ENCODE peak calls at places on chromosomes 1 and 21, in eight cellular contexts. O, B, V, K, W, C, R and H are unnamed samples.

GRCh38 chr1:39076127-39076798 is 50.1 kb downstream of the NDUFS5 start:
- DNase-seq in O (no peak), B (no peak), V (no peak), K (peak; percentile 94), W (peak; percentile 91), C (no peak), R (peak; percentile 56), H (no peak)

GRCh38 chr1:87572008-87572407 is 243.3 kb downstream of the LMO4 start:
- DNase-seq in O (no peak), B (no peak), V (no peak), K (no peak), W (no peak), C (no peak), R (no peak), H (no peak)

GRCh38 chr1:33255347-33256311 is 663 bp upstream of the ZNF362 start:
- DNase-seq in O (peak; percentile 90), B (no peak), V (peak; percentile 79), K (peak; percentile 91), W (peak; percentile 55), C (peak; percentile 50), R (peak; percentile 89), H (peak; percentile 89)

GRCh38 chr21:45381865-45382697 is 22.9 kb upstream of the COL18A1 start:
- DNase-seq in O (no peak), B (no peak), V (no peak), K (no peak), W (no peak), C (no peak), R (no peak), H (peak; percentile 51)

GRCh38 chr1:54848134-54848948 is 38.7 kb downstream of the DHCR24 start:
- DNase-seq in O (no peak), B (no peak), V (no peak), K (no peak), W (no peak), C (no peak), R (no peak), H (no peak)

GRCh38 chr21:32403201-32403701 is 9.3 kb upstream of the EVA1C start:
- DNase-seq in O (peak; percentile 70), B (no peak), V (peak; percentile 85), K (peak; percentile 81), W (peak; percentile 89), C (no peak), R (no peak), H (no peak)

GRCh38 chr1:60620107-60620506 is 462.3 kb upstream of the NFIA start:
- DNase-seq in O (no peak), B (no peak), V (no peak), K (no peak), W (no peak), C (no peak), R (no peak), H (peak; percentile 54)

GRCh38 chr1:70044832-70045231 is 160.5 kb downstream of the LRRC40 start:
- DNase-seq in O (no peak), B (no peak), V (no peak), K (no peak), W (peak; percentile 67), C (no peak), R (no peak), H (no peak)

GRCh38 chr1:178352790-178353416 is 143.9 kb downstream of the CLEC20A start:
- DNase-seq in O (no peak), B (no peak), V (no peak), K (no peak), W (no peak), C (no peak), R (no peak), H (no peak)

GRCh38 chr21:25850126-25850831 is 115.5 kb downstream of the GABPA start:
- DNase-seq in O (no peak), B (no peak), V (no peak), K (no peak), W (peak; percentile 34), C (no peak), R (no peak), H (no peak)

GRCh38 chr1:1599919-1600860 is at the start of gene FNDC10:
- DNase-seq in O (no peak), B (no peak), V (peak; percentile 63), K (no peak), W (no peak), C (no peak), R (no peak), H (peak; percentile 30)

GRCh38 chr1:47211796-47212269 is 20.2 kb downstream of the TAL1 start:
- DNase-seq in O (peak; percentile 28), B (no peak), V (no peak), K (no peak), W (peak; percentile 80), C (no peak), R (no peak), H (no peak)

GRCh38 chr1:212775241-212775640 is 16.3 kb downstream of the NSL1 start:
- DNase-seq in O (no peak), B (no peak), V (no peak), K (no peak), W (no peak), C (no peak), R (no peak), H (no peak)

GRCh38 chr1:98045211-98046030 is 124.6 kb upstream of the DPYD start:
- DNase-seq in O (no peak), B (no peak), V (peak; percentile 54), K (peak; percentile 18), W (peak; percentile 71), C (no peak), R (no peak), H (no peak)

GRCh38 chr1:203638914-203639313 is 12.3 kb downstream of the ATP2B4 start:
- DNase-seq in O (no peak), B (no peak), V (no peak), K (no peak), W (no peak), C (no peak), R (no peak), H (no peak)

GRCh38 chr1:161100534-161100933 is 2.4 kb downstream of the KLHDC9 start:
- DNase-seq in O (no peak), B (no peak), V (no peak), K (no peak), W (no peak), C (no peak), R (no peak), H (no peak)

GRCh38 chr21:38661296-38662223 is 144.2 kb upstream of the ETS2 start:
- DNase-seq in O (peak; percentile 38), B (no peak), V (peak; percentile 58), K (no peak), W (peak; percentile 49), C (no peak), R (no peak), H (peak; percentile 41)

GRCh38 chr21:46636550-46637289 is 1.2 kb downstream of the PRMT2 start:
- DNase-seq in O (no peak), B (no peak), V (no peak), K (no peak), W (no peak), C (no peak), R (no peak), H (no peak)

GRCh38 chr1:210412240-210412639 is 83.5 kb downstream of the HHAT start:
- DNase-seq in O (no peak), B (no peak), V (no peak), K (no peak), W (no peak), C (no peak), R (no peak), H (no peak)

GRCh38 chr1:10793129-10793651 is 3.3 kb downstream of the CASZ1 start:
- DNase-seq in O (peak; percentile 78), B (peak; percentile 64), V (peak; percentile 66), K (no peak), W (peak; percentile 36), C (no peak), R (no peak), H (no peak)
- H3K4me3 ChIP-seq in O (peak overlapping the region; percentile 68), B (peak overlapping the region; percentile 76), V (peak overlapping the region; percentile 91), K (peak overlapping the region; percentile 24), W (peak overlapping the region; percentile 99), C (peak overlapping the region; percentile 86), R (peak overlapping the region; percentile 76), H (peak overlapping the region; percentile 50)

GRCh38 chr1:196148367-196148970 is 459.8 kb downstream of the KCNT2 start:
- DNase-seq in O (no peak), B (peak; percentile 25), V (peak; percentile 10), K (no peak), W (peak; percentile 69), C (no peak), R (no peak), H (no peak)
- TF ChIP-seq CTCF in O (peak; percentile 64), B (peak; percentile 50), V (peak; percentile 76), K (peak; percentile 73), W (peak; percentile 44), C (peak; percentile 56), R (peak; percentile 54), H (peak; percentile 36)

DNA sequence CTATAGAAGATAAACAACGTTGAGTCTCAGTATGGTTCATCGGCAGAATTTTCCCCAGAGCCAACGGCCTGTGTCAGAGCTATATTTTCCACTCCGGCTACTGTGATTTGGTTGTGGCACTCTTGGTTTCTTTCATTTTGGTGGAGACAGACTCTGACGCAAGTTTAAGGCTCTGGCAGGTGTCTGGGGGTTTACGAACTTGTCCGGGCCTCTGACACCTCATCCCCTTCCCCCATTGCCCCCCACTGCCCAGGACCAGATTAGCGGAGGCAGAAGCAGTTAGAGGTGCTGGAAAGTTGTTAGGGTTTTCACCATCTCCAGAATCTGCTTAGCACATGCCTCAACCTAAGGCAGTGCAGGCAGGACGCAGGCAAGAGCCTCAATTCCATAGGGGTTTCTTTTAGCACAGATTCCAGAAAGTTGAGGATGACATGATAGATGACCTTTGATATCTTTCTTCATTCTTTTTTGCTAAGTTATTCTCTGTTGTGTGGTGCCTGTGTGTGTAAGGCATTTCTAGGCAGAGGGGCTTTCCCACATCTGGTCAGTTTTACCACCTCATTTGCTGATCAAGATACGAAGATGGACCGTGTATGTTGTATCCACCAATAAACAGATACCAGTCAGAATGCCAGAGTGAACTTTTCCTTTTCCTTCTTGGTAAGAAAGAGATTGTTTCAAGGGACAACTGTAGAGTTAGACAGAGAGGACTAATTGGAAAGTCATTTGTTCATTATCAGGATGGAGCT is 18.4 kb upstream of the IL10 start:
- DNase-seq in O (no peak), B (no peak), V (no peak), K (no peak), W (no peak), C (no peak), R (no peak), H (no peak)
- H3K27ac ChIP-seq in O (no peak overlapping the region), B (no peak overlapping the region), V (no peak overlapping the region), K (no peak overlapping the region), W (no peak overlapping the region), C (no peak overlapping the region), R (no peak overlapping the region), H (no peak overlapping the region)

GRCh38 chr1:25933479-25934365 is 27.5 kb upstream of the STMN1 start:
- DNase-seq in O (no peak), B (no peak), V (no peak), K (no peak), W (peak; percentile 29), C (no peak), R (no peak), H (no peak)
- H3K4me3 ChIP-seq in O (no peak overlapping the region), B (no peak overlapping the region), V (no peak overlapping the region), K (no peak overlapping the region), W (no peak overlapping the region), C (peak overlapping the region; percentile 32), R (no peak overlapping the region), H (no peak overlapping the region)

GRCh38 chr1:151881479-151881878 is 27.8 kb downstream of the THEM4 start:
- DNase-seq in O (no peak), B (no peak), V (no peak), K (no peak), W (no peak), C (no peak), R (no peak), H (no peak)
- TF ChIP-seq CTCF in O (no peak), B (peak; percentile 19), V (peak; percentile 18), K (no peak), W (no peak), C (no peak), R (no peak), H (no peak)

GRCh38 chr1:8431779-8432178 is 113.9 kb downstream of the SLC45A1 start:
- DNase-seq in O (no peak), B (no peak), V (no peak), K (no peak), W (no peak), C (no peak), R (no peak), H (no peak)
- H3K27ac ChIP-seq in O (no peak overlapping the region), B (no peak overlapping the region), V (no peak overlapping the region), K (no peak overlapping the region), W (no peak overlapping the region), C (no peak overlapping the region), R (no peak overlapping the region), H (no peak overlapping the region)